ENCODE peak calls at places on chromosomes 1 and 21, in seven cellular contexts. One of them, this sample, is unnamed.

GRCh38 chr1:18786149-18786548 is 73.3 kb downstream of the TAS1R2 start:
- DNase-seq in OCI-LY7: no peak
- DNase-seq in fibroblast of lung: no peak
- DNase-seq in IMR-90: no peak
- DNase-seq in GM23338: no peak
- DNase-seq in GM23248: no peak
- DNase-seq in A549: no peak
- DNase-seq in this sample: no peak

GRCh38 chr21:31656199-31657095 is 3.0 kb upstream of the SOD1 start:
- DNase-seq in OCI-LY7: no peak
- DNase-seq in fibroblast of lung: no peak
- DNase-seq in IMR-90: peak
- DNase-seq in GM23338: no peak
- DNase-seq in GM23248: peak
- DNase-seq in A549: no peak
- DNase-seq in this sample: no peak

GRCh38 chr1:87327362-87328120 is 1.1 kb upstream of the LMO4 start:
- DNase-seq in OCI-LY7: no peak
- DNase-seq in fibroblast of lung: no peak
- DNase-seq in IMR-90: no peak
- DNase-seq in GM23338: no peak
- DNase-seq in GM23248: peak
- DNase-seq in A549: no peak
- DNase-seq in this sample: no peak

GRCh38 chr1:156625436-156626078 is 6.3 kb downstream of the HAPLN2 start:
- DNase-seq in OCI-LY7: peak
- DNase-seq in fibroblast of lung: peak
- DNase-seq in IMR-90: peak
- DNase-seq in GM23338: peak
- DNase-seq in GM23248: peak
- DNase-seq in A549: no peak
- DNase-seq in this sample: peak

GRCh38 chr1:178232949-178233348 is 139.0 kb downstream of the RASAL2 start:
- DNase-seq in OCI-LY7: no peak
- DNase-seq in fibroblast of lung: peak
- DNase-seq in IMR-90: peak
- DNase-seq in GM23338: no peak
- DNase-seq in GM23248: peak
- DNase-seq in A549: no peak
- DNase-seq in this sample: no peak

GRCh38 chr21:38126677-38127271 is 130.0 kb upstream of the KCNJ15 start:
- DNase-seq in OCI-LY7: peak
- DNase-seq in fibroblast of lung: peak
- DNase-seq in IMR-90: peak
- DNase-seq in GM23338: peak
- DNase-seq in GM23248: peak
- DNase-seq in A549: peak
- DNase-seq in this sample: peak

GRCh38 chr1:147851149-147851548 is 51.4 kb upstream of the GJA8 start:
- DNase-seq in OCI-LY7: no peak
- DNase-seq in fibroblast of lung: no peak
- DNase-seq in IMR-90: peak
- DNase-seq in GM23338: no peak
- DNase-seq in GM23248: no peak
- DNase-seq in A549: no peak
- DNase-seq in this sample: no peak

GRCh38 chr1:53543771-53544695 is 84.8 kb downstream of the DMRTB1 start:
- DNase-seq in OCI-LY7: no peak
- DNase-seq in fibroblast of lung: no peak
- DNase-seq in IMR-90: no peak
- DNase-seq in GM23338: no peak
- DNase-seq in GM23248: peak
- DNase-seq in A549: no peak
- DNase-seq in this sample: no peak

GRCh38 chr1:8082945-8083344 is 56.8 kb upstream of the ERRFI1 start:
- DNase-seq in OCI-LY7: no peak
- DNase-seq in fibroblast of lung: peak
- DNase-seq in IMR-90: peak
- DNase-seq in GM23338: no peak
- DNase-seq in GM23248: peak
- DNase-seq in A549: no peak
- DNase-seq in this sample: no peak

GRCh38 chr1:28259935-28260802 is 851 bp downstream of the SESN2 start:
- DNase-seq in OCI-LY7: no peak
- DNase-seq in fibroblast of lung: peak
- DNase-seq in IMR-90: peak
- DNase-seq in GM23338: peak
- DNase-seq in GM23248: peak
- DNase-seq in A549: peak
- DNase-seq in this sample: peak

GRCh38 chr1:202324646-202325045 is 17.1 kb downstream of the UBE2T start:
- DNase-seq in OCI-LY7: no peak
- DNase-seq in fibroblast of lung: no peak
- DNase-seq in IMR-90: no peak
- DNase-seq in GM23338: no peak
- DNase-seq in GM23248: no peak
- DNase-seq in A549: no peak
- DNase-seq in this sample: no peak

GRCh38 chr1:204584699-204585372 is 68.6 kb downstream of the MDM4 start:
- DNase-seq in OCI-LY7: peak
- DNase-seq in fibroblast of lung: no peak
- DNase-seq in IMR-90: no peak
- DNase-seq in GM23338: peak
- DNase-seq in GM23248: no peak
- DNase-seq in A549: no peak
- DNase-seq in this sample: no peak

GRCh38 chr1:61082336-61083013 is at the start of gene NFIA:
- DNase-seq in OCI-LY7: peak
- DNase-seq in fibroblast of lung: peak
- DNase-seq in IMR-90: peak
- DNase-seq in GM23338: peak
- DNase-seq in GM23248: peak
- DNase-seq in A549: peak
- DNase-seq in this sample: no peak

GRCh38 chr21:46634966-46635323 is 529 bp upstream of the PRMT2 start:
- DNase-seq in OCI-LY7: peak
- DNase-seq in fibroblast of lung: peak
- DNase-seq in IMR-90: peak
- DNase-seq in GM23338: peak
- DNase-seq in GM23248: peak
- DNase-seq in A549: peak
- DNase-seq in this sample: peak

GRCh38 chr1:243291287-243291686 is 35.4 kb downstream of the SDCCAG8 start:
- DNase-seq in OCI-LY7: no peak
- DNase-seq in fibroblast of lung: no peak
- DNase-seq in IMR-90: no peak
- DNase-seq in GM23338: no peak
- DNase-seq in GM23248: no peak
- DNase-seq in A549: no peak
- DNase-seq in this sample: no peak

DNA sequence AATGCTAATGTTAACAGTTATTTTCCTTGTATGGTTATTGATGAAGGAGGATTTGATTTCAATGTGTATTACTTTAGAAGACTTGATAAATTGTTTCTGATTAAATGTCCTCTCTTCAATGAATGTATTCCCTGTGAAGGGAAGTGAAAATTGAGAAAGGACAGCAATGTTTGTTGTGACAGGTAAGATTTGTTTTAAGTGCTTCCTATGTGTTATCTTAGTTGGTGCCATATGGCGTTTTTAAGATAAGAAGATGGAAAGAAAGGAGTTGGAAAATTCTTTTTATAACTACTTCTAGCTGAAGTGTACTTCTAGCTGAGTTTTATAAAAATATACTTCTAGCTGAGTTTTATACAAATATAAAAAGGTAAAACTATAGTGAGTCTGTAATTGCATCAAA is 382.7 kb upstream of the B3GALT2 start:
- DNase-seq in OCI-LY7: no peak
- DNase-seq in fibroblast of lung: no peak
- DNase-seq in IMR-90: no peak
- DNase-seq in GM23338: no peak
- DNase-seq in GM23248: no peak
- DNase-seq in A549: no peak
- DNase-seq in this sample: no peak
- H3K27ac ChIP-seq in OCI-LY7: no peak
- H3K27ac ChIP-seq in fibroblast of lung: no peak
- H3K27ac ChIP-seq in IMR-90: no peak
- H3K27ac ChIP-seq in GM23338: no peak
- H3K27ac ChIP-seq in GM23248: peak
- H3K27ac ChIP-seq in A549: no peak
- H3K27ac ChIP-seq in this sample: no peak

GRCh38 chr1:6331543-6332246 is 61.9 kb downstream of the ACOT7 start:
- DNase-seq in OCI-LY7: no peak
- DNase-seq in fibroblast of lung: no peak
- DNase-seq in IMR-90: no peak
- DNase-seq in GM23338: no peak
- DNase-seq in GM23248: no peak
- DNase-seq in A549: no peak
- DNase-seq in this sample: no peak

GRCh38 chr1:6329392-6329791 is 64.2 kb downstream of the ACOT7 start:
- DNase-seq in OCI-LY7: no peak
- DNase-seq in fibroblast of lung: peak
- DNase-seq in IMR-90: peak
- DNase-seq in GM23338: no peak
- DNase-seq in GM23248: peak
- DNase-seq in A549: no peak
- DNase-seq in this sample: no peak

GRCh38 chr1:6330410-6330827 is 63.1 kb downstream of the ACOT7 start:
- DNase-seq in OCI-LY7: no peak
- DNase-seq in fibroblast of lung: peak
- DNase-seq in IMR-90: peak
- DNase-seq in GM23338: no peak
- DNase-seq in GM23248: peak
- DNase-seq in A549: no peak
- DNase-seq in this sample: no peak

GRCh38 chr1:6328696-6329095 is 64.9 kb downstream of the ACOT7 start:
- DNase-seq in OCI-LY7: no peak
- DNase-seq in fibroblast of lung: no peak
- DNase-seq in IMR-90: no peak
- DNase-seq in GM23338: no peak
- DNase-seq in GM23248: no peak
- DNase-seq in A549: no peak
- DNase-seq in this sample: no peak

DNA sequence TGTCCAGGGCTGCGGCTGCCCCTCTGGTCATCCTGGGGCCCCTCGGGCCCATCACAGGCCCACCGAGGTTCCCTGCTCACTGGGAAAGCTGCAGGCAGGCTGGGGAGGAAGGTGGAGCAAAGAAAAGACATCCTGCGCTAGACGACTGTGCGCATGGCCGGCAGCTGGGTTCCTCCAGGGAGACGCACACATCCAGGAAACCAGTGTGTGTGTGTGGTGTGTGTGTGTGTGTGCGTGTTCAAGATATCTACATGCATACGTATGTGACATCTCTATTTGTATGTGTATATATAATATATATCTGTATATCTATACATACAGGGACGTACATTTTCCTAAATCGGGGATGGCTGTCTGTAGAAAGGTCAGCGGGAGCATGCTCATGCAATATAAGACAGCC is 63.7 kb downstream of the ACOT7 start:
- DNase-seq in OCI-LY7: no peak
- DNase-seq in fibroblast of lung: peak
- DNase-seq in IMR-90: peak
- DNase-seq in GM23338: no peak
- DNase-seq in GM23248: peak
- DNase-seq in A549: no peak
- DNase-seq in this sample: no peak
- H3K4me2 ChIP-seq in OCI-LY7: no peak
- H3K4me2 ChIP-seq in fibroblast of lung: peak
- H3K4me2 ChIP-seq in IMR-90: no peak
- H3K4me2 ChIP-seq in GM23338: no peak
- H3K4me2 ChIP-seq in GM23248: peak
- H3K4me2 ChIP-seq in A549: no peak
- H3K4me2 ChIP-seq in this sample: no peak

GRCh38 chr1:151510614-151510956 is 602 bp upstream of the CGN start:
- DNase-seq in OCI-LY7: no peak
- DNase-seq in fibroblast of lung: no peak
- DNase-seq in IMR-90: no peak
- DNase-seq in GM23338: no peak
- DNase-seq in GM23248: no peak
- DNase-seq in A549: no peak
- DNase-seq in this sample: no peak
- H3K27ac ChIP-seq in OCI-LY7: peak
- H3K27ac ChIP-seq in fibroblast of lung: no peak
- H3K27ac ChIP-seq in IMR-90: no peak
- H3K27ac ChIP-seq in GM23338: peak
- H3K27ac ChIP-seq in GM23248: no peak
- H3K27ac ChIP-seq in A549: peak
- H3K27ac ChIP-seq in this sample: peak

GRCh38 chr1:89953072-89953626 is 41.8 kb upstream of the ZNF326 start:
- DNase-seq in OCI-LY7: peak
- DNase-seq in fibroblast of lung: peak
- DNase-seq in IMR-90: peak
- DNase-seq in GM23338: peak
- DNase-seq in GM23248: peak
- DNase-seq in A549: peak
- DNase-seq in this sample: peak
- H3K4me2 ChIP-seq in OCI-LY7: no peak
- H3K4me2 ChIP-seq in fibroblast of lung: peak
- H3K4me2 ChIP-seq in IMR-90: no peak
- H3K4me2 ChIP-seq in GM23338: no peak
- H3K4me2 ChIP-seq in GM23248: peak
- H3K4me2 ChIP-seq in A549: peak
- H3K4me2 ChIP-seq in this sample: no peak

GRCh38 chr1:230621290-230622022 is 20.8 kb upstream of the COG2 start:
- DNase-seq in OCI-LY7: no peak
- DNase-seq in fibroblast of lung: no peak
- DNase-seq in IMR-90: no peak
- DNase-seq in GM23338: no peak
- DNase-seq in GM23248: no peak
- DNase-seq in A549: no peak
- DNase-seq in this sample: no peak
- H3K27ac ChIP-seq in OCI-LY7: no peak
- H3K27ac ChIP-seq in fibroblast of lung: no peak
- H3K27ac ChIP-seq in IMR-90: no peak
- H3K27ac ChIP-seq in GM23338: no peak
- H3K27ac ChIP-seq in GM23248: no peak
- H3K27ac ChIP-seq in A549: no peak
- H3K27ac ChIP-seq in this sample: no peak